ENCODE peak calls at places on chromosomes 7 and 10, in ten cellular contexts. N, H, A, Q, B, E, K, G, L and S are unnamed samples.

GRCh38 chr7:461118-461452 is 58.6 kb downstream of the PDGFA start:
- DNase-seq in E (no peak), K (no peak), N (no peak), L (no peak), G (no peak), B (no peak), A (no peak), Q (no peak), H (no peak), S (no peak)

GRCh38 chr10:75143353-75143752 is 31.9 kb downstream of the SAMD8 start:
- DNase-seq in G (no peak), L (no peak), A (no peak), K (no peak), E (no peak), Q (no peak), H (no peak), N (no peak), B (peak; percentile 36), S (peak; percentile 19)

GRCh38 chr7:157022681-157023588 is 12.5 kb upstream of the MNX1 start:
- DNase-seq in N (no peak), B (no peak), A (no peak), E (no peak), K (no peak), Q (no peak), L (no peak), H (no peak), G (no peak), S (no peak)

GRCh38 chr7:128259131-128260056 is 18.3 kb downstream of the LEP start:
- DNase-seq in B (peak; percentile 68), G (no peak), A (no peak), K (no peak), L (peak; percentile 15), N (no peak), H (no peak), Q (no peak), E (peak; percentile 66), S (peak; percentile 87)

GRCh38 chr7:132451161-132451560 is 125.1 kb downstream of the PLXNA4 start:
- DNase-seq in H (no peak), E (no peak), Q (no peak), K (no peak), A (no peak), N (no peak), G (no peak), L (no peak), B (no peak), S (no peak)

GRCh38 chr10:71079761-71080380 is 132.5 kb upstream of the UNC5B start:
- DNase-seq in B (no peak), Q (no peak), N (no peak), K (no peak), L (no peak), G (no peak), E (no peak), H (no peak), A (no peak), S (no peak)

GRCh38 chr7:3559178-3559765 is 258.2 kb downstream of the SDK1 start:
- DNase-seq in B (peak; percentile 95), G (peak; percentile 92), A (no peak), E (peak; percentile 88), K (no peak), H (no peak), Q (no peak), N (peak; percentile 64), L (peak; percentile 79), S (peak; percentile 93)

GRCh38 chr7:33310546-33310945 is 181.2 kb downstream of the BBS9 start:
- DNase-seq in K (no peak), L (peak; percentile 46), N (no peak), G (no peak), Q (no peak), E (no peak), H (no peak), B (no peak), A (no peak), S (no peak)

GRCh38 chr10:77602913-77603528 is 34.6 kb downstream of the KCNMA1 start:
- DNase-seq in H (no peak), G (no peak), A (no peak), B (peak; percentile 36), L (no peak), Q (no peak), N (no peak), K (no peak), E (peak; percentile 32), S (peak; percentile 42)

GRCh38 chr10:32049113-32049512 is 7.1 kb downstream of the KIF5B start:
- DNase-seq in Q (no peak), N (no peak), A (no peak), K (no peak), E (peak; percentile 51), L (no peak), G (no peak), H (no peak), B (peak; percentile 47), S (peak; percentile 41)

GRCh38 chr10:35739998-35740397 is 97.9 kb upstream of the FZD8 start:
- DNase-seq in Q (no peak), L (peak; percentile 52), E (peak; percentile 63), N (peak; percentile 0), B (no peak), A (no peak), H (peak; percentile 45), G (peak; percentile 47), K (no peak), S (peak; percentile 2)

GRCh38 chr10:101103430-101103829 is 27.7 kb upstream of the TLX1 start:
- DNase-seq in L (no peak), A (no peak), G (no peak), H (no peak), N (no peak), B (no peak), Q (no peak), E (no peak), K (no peak), S (no peak)

GRCh38 chr7:93025389-93025788 is 92.4 kb downstream of the SAMD9 start:
- DNase-seq in G (no peak), H (no peak), L (no peak), B (no peak), Q (no peak), A (no peak), K (no peak), N (no peak), E (no peak), S (no peak)

GRCh38 chr7:831596-832291 is 532 bp upstream of the SUN1 start:
- DNase-seq in E (peak; percentile 93), B (peak; percentile 91), N (peak; percentile 86), H (peak; percentile 84), Q (peak; percentile 77), L (peak; percentile 87), A (no peak), G (peak; percentile 92), K (no peak), S (peak; percentile 91)

GRCh38 chr7:155604504-155604997 is 39.9 kb upstream of the RBM33 start:
- DNase-seq in Q (no peak), A (no peak), E (no peak), G (no peak), B (no peak), N (no peak), H (no peak), L (no peak), K (no peak), S (no peak)

GRCh38 chr7:157678503-157678902 is 341.7 kb downstream of the DNAJB6 start:
- DNase-seq in G (no peak), K (no peak), B (no peak), H (no peak), E (no peak), A (no peak), L (peak; percentile 28), N (no peak), Q (no peak), S (no peak)

GRCh38 chr10:130751851-130752250 is 559.7 kb downstream of the TCERG1L start:
- DNase-seq in B (no peak), H (no peak), K (no peak), Q (no peak), L (no peak), E (no peak), G (no peak), N (no peak), A (no peak), S (no peak)

GRCh38 chr10:4234661-4235060 is 449.7 kb upstream of the KLF6 start:
- DNase-seq in A (no peak), Q (no peak), L (no peak), H (no peak), K (no peak), B (no peak), N (no peak), G (peak; percentile 17), E (no peak), S (no peak)

GRCh38 chr7:116810267-116811116 is 51.9 kb upstream of the CAPZA2 start:
- DNase-seq in K (no peak), Q (no peak), L (no peak), G (no peak), A (no peak), E (peak; percentile 22), H (no peak), N (no peak), B (peak; percentile 74), S (no peak)

GRCh38 chr7:156988605-156989185 is 21.8 kb downstream of the MNX1 start:
- DNase-seq in H (no peak), A (no peak), L (no peak), K (no peak), G (no peak), N (no peak), E (no peak), Q (no peak), B (peak; percentile 10), S (no peak)

GRCh38 chr10:36492590-36493510 is 632.5 kb upstream of the ANKRD30A start:
- DNase-seq in G (peak; percentile 17), Q (no peak), A (no peak), E (peak; percentile 84), K (no peak), B (peak; percentile 63), H (peak; percentile 64), L (peak; percentile 66), N (no peak), S (peak; percentile 73)

GRCh38 chr7:46830-47140 is 145.6 kb upstream of the FAM20C start:
- DNase-seq in H (no peak), L (no peak), E (no peak), K (no peak), G (no peak), Q (no peak), B (no peak), A (no peak), N (no peak), S (no peak)

GRCh38 chr10:24722131-24722675 is 1.5 kb downstream of the ARHGAP21 start:
- DNase-seq in E (no peak), Q (no peak), G (no peak), B (no peak), H (no peak), L (no peak), N (no peak), K (no peak), A (no peak), S (peak; percentile 40)

GRCh38 chr10:108327706-108328105 is 1163.2 kb upstream of the SORCS1 start:
- DNase-seq in Q (no peak), N (peak; percentile 35), E (peak; percentile 87), H (no peak), G (no peak), L (no peak), A (no peak), K (no peak), B (peak; percentile 21), S (no peak)

GRCh38 chr7:106170216-106170615 is 58.1 kb upstream of the SYPL1 start:
- DNase-seq in N (no peak), G (no peak), B (no peak), A (no peak), E (no peak), K (no peak), H (no peak), Q (no peak), L (peak; percentile 25), S (no peak)

GRCh38 chr7:107043916-107044346 is 574 bp upstream of the PRKAR2B start:
- DNase-seq in H (peak; percentile 31), N (no peak), K (no peak), Q (no peak), L (no peak), A (no peak), B (peak; percentile 39), G (no peak), E (no peak), S (no peak)

GRCh38 chr7:29749701-29750321 is 56.5 kb upstream of the WIPF3 start:
- DNase-seq in K (no peak), Q (no peak), E (no peak), N (no peak), B (no peak), G (no peak), A (no peak), H (no peak), L (no peak), S (no peak)

GRCh38 chr10:101840102-101840684 is 3.4 kb downstream of the KCNIP2 start:
- DNase-seq in E (peak; percentile 52), N (no peak), H (peak; percentile 53), A (no peak), K (peak; percentile 19), Q (no peak), G (no peak), L (no peak), B (peak; percentile 63), S (no peak)